ENCODE peak calls at places on chromosomes 6 and 20, in eight cellular contexts. One of them, this sample, is unnamed.

GRCh38 chr6:121711472-121711871 is 276.0 kb downstream of the GJA1 start:
- DNase-seq in HCT116: no peak
- DNase-seq in stomach: no peak
- DNase-seq in fibroblast of the aortic adventitia: no peak
- DNase-seq in CD4-positive, alpha-beta T cell: no peak
- DNase-seq in ovary: no peak
- DNase-seq in choroid plexus epithelial cell: no peak
- DNase-seq in H9: no peak
- DNase-seq in this sample: no peak

GRCh38 chr6:25415274-25415673 is 136.1 kb downstream of the CARMIL1 start:
- DNase-seq in choroid plexus epithelial cell: no peak
- DNase-seq in HCT116: no peak
- DNase-seq in CD4-positive, alpha-beta T cell: no peak
- DNase-seq in ovary: no peak
- DNase-seq in stomach: no peak
- DNase-seq in fibroblast of the aortic adventitia: no peak
- DNase-seq in H9: no peak
- DNase-seq in this sample: no peak

GRCh38 chr6:95846652-95847051 is 169.1 kb upstream of the FUT9 start:
- DNase-seq in ovary: no peak
- DNase-seq in H9: no peak
- DNase-seq in choroid plexus epithelial cell: no peak
- DNase-seq in HCT116: no peak
- DNase-seq in stomach: no peak
- DNase-seq in fibroblast of the aortic adventitia: no peak
- DNase-seq in CD4-positive, alpha-beta T cell: no peak
- DNase-seq in this sample: no peak

GRCh38 chr6:42047220-42047590 is 3.1 kb upstream of the TAF8 start:
- DNase-seq in CD4-positive, alpha-beta T cell: no peak
- DNase-seq in stomach: no peak
- DNase-seq in HCT116: no peak
- DNase-seq in H9: no peak
- DNase-seq in choroid plexus epithelial cell: no peak
- DNase-seq in fibroblast of the aortic adventitia: no peak
- DNase-seq in ovary: no peak
- DNase-seq in this sample: no peak

GRCh38 chr20:24672886-24673677 is 203.7 kb downstream of the SYNDIG1 start:
- DNase-seq in choroid plexus epithelial cell: peak; percentile 98
- DNase-seq in H9: no peak
- DNase-seq in stomach: no peak
- DNase-seq in HCT116: no peak
- DNase-seq in fibroblast of the aortic adventitia: peak; percentile 98
- DNase-seq in CD4-positive, alpha-beta T cell: no peak
- DNase-seq in ovary: no peak
- DNase-seq in this sample: no peak

GRCh38 chr6:30169658-30170614 is 6.6 kb downstream of the TRIM15 start:
- DNase-seq in fibroblast of the aortic adventitia: peak; percentile 79
- DNase-seq in CD4-positive, alpha-beta T cell: no peak
- DNase-seq in H9: no peak
- DNase-seq in ovary: no peak
- DNase-seq in stomach: no peak
- DNase-seq in choroid plexus epithelial cell: peak; percentile 73
- DNase-seq in HCT116: peak; percentile 51
- DNase-seq in this sample: no peak

GRCh38 chr6:68653706-68654089 is 18.6 kb downstream of the ADGRB3 start:
- DNase-seq in H9: no peak
- DNase-seq in HCT116: no peak
- DNase-seq in CD4-positive, alpha-beta T cell: no peak
- DNase-seq in choroid plexus epithelial cell: no peak
- DNase-seq in stomach: no peak
- DNase-seq in fibroblast of the aortic adventitia: no peak
- DNase-seq in ovary: no peak
- DNase-seq in this sample: no peak

GRCh38 chr6:38432479-38432878 is 207.2 kb downstream of the BTBD9 start:
- DNase-seq in HCT116: no peak
- DNase-seq in choroid plexus epithelial cell: peak; percentile 50
- DNase-seq in CD4-positive, alpha-beta T cell: no peak
- DNase-seq in fibroblast of the aortic adventitia: peak; percentile 20
- DNase-seq in ovary: no peak
- DNase-seq in H9: no peak
- DNase-seq in stomach: no peak
- DNase-seq in this sample: no peak

DNA sequence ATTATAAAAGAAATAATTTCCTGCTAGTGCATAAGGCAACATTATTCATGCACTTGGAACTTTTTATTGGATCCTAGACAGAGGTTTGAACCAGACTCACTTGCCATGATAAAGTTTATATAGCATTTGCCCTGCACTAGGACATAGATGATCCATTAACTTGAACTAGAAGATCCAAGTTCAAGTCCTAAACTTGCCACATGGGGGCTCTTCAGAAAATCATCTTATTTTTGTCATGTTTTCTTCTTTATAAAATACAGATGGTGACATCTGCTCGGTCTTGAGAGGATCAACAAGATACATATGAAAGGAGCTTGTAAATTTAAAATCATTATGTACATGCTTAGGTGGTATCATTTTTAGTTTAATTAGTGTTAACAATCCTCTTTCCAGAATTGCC is 94.5 kb downstream of the SIM1 start:
- DNase-seq in HCT116: no peak
- DNase-seq in choroid plexus epithelial cell: peak; percentile 26
- DNase-seq in stomach: no peak
- DNase-seq in CD4-positive, alpha-beta T cell: no peak
- DNase-seq in fibroblast of the aortic adventitia: peak; percentile 11
- DNase-seq in ovary: no peak
- DNase-seq in H9: no peak
- DNase-seq in this sample: no peak
- TF ChIP-seq CTCF in HCT116: peak; percentile 45
- TF ChIP-seq CTCF in choroid plexus epithelial cell: peak; percentile 37
- TF ChIP-seq CTCF in stomach: no peak
- TF ChIP-seq CTCF in CD4-positive, alpha-beta T cell: no peak
- TF ChIP-seq CTCF in fibroblast of the aortic adventitia: peak; percentile 17
- TF ChIP-seq CTCF in ovary: no peak
- TF ChIP-seq CTCF in H9: peak; percentile 46
- TF ChIP-seq CTCF in this sample: no peak

DNA sequence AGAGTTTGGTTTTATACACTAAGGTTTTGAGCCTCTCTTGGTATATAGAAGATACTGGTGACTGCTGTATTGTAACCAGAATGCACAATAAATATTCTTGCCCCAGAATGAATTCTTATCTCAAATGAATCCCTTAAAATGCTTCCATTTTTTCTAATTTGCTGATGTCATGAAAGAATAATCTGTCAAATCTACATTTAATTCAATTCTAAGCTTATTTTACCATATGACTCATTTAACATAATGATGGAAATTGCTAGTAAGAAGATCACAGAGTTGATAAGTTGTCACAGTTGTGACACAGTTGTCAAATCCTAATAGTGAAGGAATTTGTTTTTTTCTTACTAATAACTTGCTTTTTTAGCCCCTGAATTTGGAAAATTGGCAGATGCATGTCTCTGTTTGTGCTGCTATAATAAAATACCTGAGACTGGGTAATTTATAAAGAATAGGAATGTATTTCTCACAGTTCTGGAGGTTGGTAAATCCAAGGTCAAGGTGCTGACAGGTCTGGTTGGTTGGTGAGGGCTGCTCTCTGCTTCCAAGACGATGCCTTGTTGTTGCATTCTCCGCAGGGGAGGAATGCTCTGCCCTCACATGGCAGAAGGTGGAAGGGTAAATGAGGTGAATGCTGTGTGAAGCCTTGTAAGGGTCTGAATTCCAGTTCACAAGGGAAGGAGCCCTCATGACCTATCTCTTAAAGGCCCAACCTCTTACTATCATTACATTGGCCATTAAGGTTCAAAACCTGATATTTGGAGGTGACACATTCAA is 4.7 kb downstream of the ECT2L start:
- DNase-seq in choroid plexus epithelial cell: no peak
- DNase-seq in ovary: no peak
- DNase-seq in fibroblast of the aortic adventitia: no peak
- DNase-seq in stomach: no peak
- DNase-seq in HCT116: no peak
- DNase-seq in CD4-positive, alpha-beta T cell: no peak
- DNase-seq in H9: peak; percentile 71
- DNase-seq in this sample: no peak
- TF ChIP-seq CTCF in choroid plexus epithelial cell: peak; percentile 5
- TF ChIP-seq CTCF in ovary: no peak
- TF ChIP-seq CTCF in fibroblast of the aortic adventitia: no peak
- TF ChIP-seq CTCF in stomach: no peak
- TF ChIP-seq CTCF in HCT116: peak; percentile 27
- TF ChIP-seq CTCF in CD4-positive, alpha-beta T cell: no peak
- TF ChIP-seq CTCF in H9: peak; percentile 54
- TF ChIP-seq CTCF in this sample: no peak

DNA sequence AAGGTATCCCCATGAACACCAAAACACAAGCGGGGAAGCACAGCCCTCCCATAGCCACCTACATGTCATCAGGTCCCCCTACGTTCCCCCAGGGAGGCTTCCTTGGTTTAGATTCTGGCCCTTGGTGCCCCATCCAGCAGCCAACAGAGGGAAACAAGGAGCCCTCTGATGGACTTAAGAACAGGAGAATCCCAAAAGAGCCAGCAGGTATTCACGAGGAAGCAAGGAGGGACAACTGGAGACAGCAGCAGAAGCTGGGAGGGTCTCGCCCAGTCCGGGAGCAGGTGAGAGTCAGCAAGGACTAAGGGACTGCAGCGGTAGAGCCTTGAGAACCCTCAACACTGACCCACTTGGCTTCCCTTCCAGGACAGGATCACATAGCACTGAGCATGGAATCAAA is 58.4 kb upstream of the TOP1 start:
- DNase-seq in CD4-positive, alpha-beta T cell: no peak
- DNase-seq in stomach: peak; percentile 17
- DNase-seq in H9: peak; percentile 69
- DNase-seq in ovary: no peak
- DNase-seq in fibroblast of the aortic adventitia: no peak
- DNase-seq in HCT116: no peak
- DNase-seq in choroid plexus epithelial cell: peak; percentile 16
- DNase-seq in this sample: no peak
- TF ChIP-seq CTCF in CD4-positive, alpha-beta T cell: no peak
- TF ChIP-seq CTCF in stomach: no peak
- TF ChIP-seq CTCF in H9: peak; percentile 53
- TF ChIP-seq CTCF in ovary: no peak
- TF ChIP-seq CTCF in fibroblast of the aortic adventitia: no peak
- TF ChIP-seq CTCF in HCT116: no peak
- TF ChIP-seq CTCF in choroid plexus epithelial cell: peak; percentile 48
- TF ChIP-seq CTCF in this sample: no peak

GRCh38 chr20:48295966-48296421 is 510.7 kb upstream of the SULF2 start:
- DNase-seq in H9: no peak
- DNase-seq in choroid plexus epithelial cell: peak; percentile 80
- DNase-seq in HCT116: no peak
- DNase-seq in ovary: no peak
- DNase-seq in CD4-positive, alpha-beta T cell: no peak
- DNase-seq in fibroblast of the aortic adventitia: peak; percentile 75
- DNase-seq in stomach: no peak
- DNase-seq in this sample: no peak

GRCh38 chr20:48294196-48294595 is 508.9 kb upstream of the SULF2 start:
- DNase-seq in HCT116: no peak
- DNase-seq in H9: no peak
- DNase-seq in stomach: no peak
- DNase-seq in fibroblast of the aortic adventitia: peak; percentile 45
- DNase-seq in choroid plexus epithelial cell: peak; percentile 33
- DNase-seq in ovary: no peak
- DNase-seq in CD4-positive, alpha-beta T cell: no peak
- DNase-seq in this sample: no peak

GRCh38 chr20:48294942-48295341 is 509.7 kb upstream of the SULF2 start:
- DNase-seq in fibroblast of the aortic adventitia: no peak
- DNase-seq in CD4-positive, alpha-beta T cell: no peak
- DNase-seq in stomach: no peak
- DNase-seq in choroid plexus epithelial cell: no peak
- DNase-seq in HCT116: no peak
- DNase-seq in H9: no peak
- DNase-seq in ovary: no peak
- DNase-seq in this sample: no peak

GRCh38 chr20:48292806-48293205 is 507.5 kb upstream of the SULF2 start:
- DNase-seq in choroid plexus epithelial cell: no peak
- DNase-seq in H9: peak; percentile 79
- DNase-seq in CD4-positive, alpha-beta T cell: no peak
- DNase-seq in HCT116: no peak
- DNase-seq in ovary: no peak
- DNase-seq in fibroblast of the aortic adventitia: no peak
- DNase-seq in stomach: no peak
- DNase-seq in this sample: no peak

DNA sequence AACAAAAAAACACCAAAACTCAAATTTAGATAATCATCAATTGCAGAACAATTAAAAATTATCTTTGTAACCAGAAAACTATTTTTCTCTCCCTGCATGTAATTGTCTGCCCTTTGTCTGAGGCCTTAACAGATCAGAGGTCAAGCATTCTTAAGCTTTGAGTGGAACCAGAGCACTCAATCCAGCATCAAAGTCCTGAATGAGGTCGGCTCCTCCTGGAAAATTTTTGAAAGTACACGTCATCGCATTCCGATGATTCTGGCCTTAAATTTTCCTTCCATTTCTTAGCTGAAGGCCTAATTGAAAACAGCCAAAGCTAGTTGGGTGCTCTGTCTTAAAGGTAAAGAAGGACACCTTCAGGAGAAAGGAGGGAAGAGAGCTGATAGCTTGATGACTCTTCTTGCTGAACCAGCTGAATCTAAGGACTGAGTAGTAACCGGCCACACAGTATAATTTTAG is 510.2 kb upstream of the SULF2 start:
- DNase-seq in CD4-positive, alpha-beta T cell: no peak
- DNase-seq in fibroblast of the aortic adventitia: peak; percentile 98
- DNase-seq in HCT116: peak; percentile 79
- DNase-seq in H9: peak; percentile 77
- DNase-seq in choroid plexus epithelial cell: peak; percentile 96
- DNase-seq in stomach: no peak
- DNase-seq in ovary: no peak
- DNase-seq in this sample: no peak
- TF ChIP-seq CTCF in CD4-positive, alpha-beta T cell: no peak
- TF ChIP-seq CTCF in fibroblast of the aortic adventitia: peak; percentile 45
- TF ChIP-seq CTCF in HCT116: peak; percentile 52
- TF ChIP-seq CTCF in H9: peak; percentile 66
- TF ChIP-seq CTCF in choroid plexus epithelial cell: peak; percentile 58
- TF ChIP-seq CTCF in stomach: peak; percentile 25
- TF ChIP-seq CTCF in ovary: no peak
- TF ChIP-seq CTCF in this sample: no peak